ENCODE peak calls at places on chromosomes 6 and 20, in four cellular contexts. B is PC-3; R is CD8-positive, alpha-beta T cell; Z is H1. F is an unnamed sample.

GRCh38 chr6:16511723-16512584 is 249.3 kb downstream of the ATXN1 start:
- DNase-seq in B (no peak), R (peak; percentile 59), Z (no peak), F (no peak)

GRCh38 chr6:108528878-108529277 is 31.8 kb upstream of the FOXO3 start:
- DNase-seq in B (no peak), R (no peak), Z (no peak), F (no peak)

GRCh38 chr6:30743099-30744053 is 889 bp upstream of the FLOT1 start:
- DNase-seq in B (no peak), R (peak; percentile 58), Z (no peak), F (no peak)

GRCh38 chr20:39944861-39945260 is 744.2 kb downstream of the MAFB start:
- DNase-seq in B (no peak), R (no peak), Z (no peak), F (no peak)

GRCh38 chr6:36731622-36732310 is 34.1 kb downstream of the RAB44 start:
- DNase-seq in B (no peak), R (no peak), Z (no peak), F (no peak)

GRCh38 chr6:14765753-14766152 is 480.1 kb upstream of the JARID2 start:
- DNase-seq in B (no peak), R (no peak), Z (no peak), F (no peak)

GRCh38 chr6:47484616-47485015 is 7.0 kb downstream of the CD2AP start:
- DNase-seq in B (peak; percentile 74), R (no peak), Z (no peak), F (no peak)

GRCh38 chr6:38639498-38640215 is at the start of gene BTBD9:
- DNase-seq in B (peak; percentile 83), R (peak; percentile 92), Z (peak; percentile 36), F (peak; percentile 68)

GRCh38 chr6:16781348-16782169 is 20.3 kb upstream of the ATXN1 start:
- DNase-seq in B (peak; percentile 34), R (no peak), Z (no peak), F (no peak)

GRCh38 chr6:154302111-154302752 is 54.4 kb downstream of the IPCEF1 start:
- DNase-seq in B (peak; percentile 79), R (no peak), Z (no peak), F (no peak)

GRCh38 chr6:114346451-114346850 is 3.6 kb upstream of the HS3ST5 start:
- DNase-seq in B (peak; percentile 48), R (no peak), Z (no peak), F (no peak)

GRCh38 chr20:54345301-54345724 is 130.1 kb upstream of the DOK5 start:
- DNase-seq in B (peak; percentile 84), R (no peak), Z (no peak), F (no peak)

GRCh38 chr20:18279231-18279630 is 9.1 kb upstream of the ZNF133 start:
- DNase-seq in B (peak; percentile 35), R (no peak), Z (no peak), F (no peak)

GRCh38 chr20:53915459-53916172 is 154.8 kb downstream of the BCAS1 start:
- DNase-seq in B (peak; percentile 100), R (peak; percentile 98), Z (peak; percentile 59), F (no peak)

GRCh38 chr20:46666818-46667515 is 15.7 kb upstream of the SLC13A3 start:
- DNase-seq in B (no peak), R (no peak), Z (no peak), F (no peak)

GRCh38 chr20:31695849-31696804 is 26.5 kb downstream of the BCL2L1 start:
- DNase-seq in B (peak; percentile 95), R (no peak), Z (no peak), F (no peak)

GRCh38 chr6:56345539-56346090 is 98.2 kb upstream of the COL21A1 start:
- DNase-seq in B (no peak), R (no peak), Z (no peak), F (no peak)

GRCh38 chr6:158042245-158042798 is 60.7 kb downstream of the SYNJ2 start:
- DNase-seq in B (peak; percentile 72), R (no peak), Z (no peak), F (no peak)

GRCh38 chr20:58447733-58448391 is 58.8 kb downstream of the VAPB start:
- DNase-seq in B (peak; percentile 86), R (peak; percentile 64), Z (no peak), F (peak; percentile 37)

GRCh38 chr6:4973972-4974885 is 29.6 kb downstream of the RPP40 start:
- DNase-seq in B (peak; percentile 34), R (no peak), Z (peak; percentile 47), F (peak; percentile 57)

GRCh38 chr6:42042108-42042507 is 8.2 kb upstream of the TAF8 start:
- DNase-seq in B (no peak), R (no peak), Z (no peak), F (no peak)

GRCh38 chr6:42046491-42047219 is 3.7 kb upstream of the TAF8 start:
- DNase-seq in B (no peak), R (no peak), Z (no peak), F (no peak)

GRCh38 chr6:42041131-42042055 is 8.9 kb upstream of the TAF8 start:
- DNase-seq in B (no peak), R (no peak), Z (no peak), F (no peak)

GRCh38 chr6:42045538-42046460 is 4.5 kb upstream of the TAF8 start:
- DNase-seq in B (peak; percentile 95), R (peak; percentile 89), Z (peak; percentile 56), F (no peak)

GRCh38 chr6:42043787-42044475 is 6.4 kb upstream of the TAF8 start:
- DNase-seq in B (peak; percentile 92), R (peak; percentile 96), Z (peak; percentile 66), F (peak; percentile 71)
- H3K4me1 ChIP-seq in B (peaks cover 27% of the 10 kb centered on the region), R (peaks cover 65% of the 10 kb centered on the region), Z (peaks cover 12% of the 10 kb centered on the region), F (peaks cover 2% of the 10 kb centered on the region)

DNA sequence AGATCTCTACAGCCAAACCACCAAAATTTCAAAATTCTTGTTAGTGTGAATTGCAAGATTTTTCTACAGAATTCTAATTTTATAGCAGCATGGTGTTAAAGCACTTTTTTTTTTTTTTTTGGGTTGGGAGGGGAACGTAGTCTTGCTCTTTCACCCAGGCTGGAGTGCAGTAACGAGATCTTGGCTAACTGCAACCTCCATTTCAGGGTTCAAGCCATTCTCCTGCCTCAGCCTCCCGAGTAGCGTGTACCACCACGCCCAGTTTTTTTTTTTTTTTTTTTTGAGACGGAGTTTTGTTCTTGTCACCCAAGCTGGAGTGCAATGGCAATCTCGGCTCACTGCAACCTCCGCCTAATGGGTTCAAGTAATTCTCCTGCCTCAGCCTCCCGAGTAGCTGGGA is 11.5 kb downstream of the ARHGAP18 start:
- DNase-seq in B (no peak), R (no peak), Z (no peak), F (no peak)
- H3K4me1 ChIP-seq in B (peaks cover 10% of the 10 kb centered on the region), R (peaks cover 5% of the 10 kb centered on the region), Z (no peaks in the 10 kb centered on the region), F (peaks cover 2% of the 10 kb centered on the region)

DNA sequence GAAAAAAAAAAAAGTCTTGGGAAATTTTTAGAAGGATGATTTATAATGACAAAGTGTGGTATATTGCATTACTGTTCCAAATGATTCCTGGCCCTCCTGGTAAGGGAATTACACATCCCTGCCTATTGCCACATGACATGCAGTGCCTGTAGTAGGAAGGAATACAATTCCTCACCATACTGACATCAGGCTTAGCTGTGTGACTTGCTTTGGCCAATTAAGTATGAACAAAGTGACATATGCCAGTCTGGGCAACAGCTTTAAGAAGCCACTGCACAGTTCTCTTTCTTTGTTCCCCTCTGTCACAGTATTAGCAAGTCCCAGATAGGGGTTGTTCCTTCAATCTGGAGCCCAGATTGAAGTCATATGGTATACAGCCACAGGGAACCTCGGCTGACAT is 100.5 kb downstream of the KIF13A start:
- DNase-seq in B (no peak), R (no peak), Z (no peak), F (no peak)
- H3K4me1 ChIP-seq in B (peaks cover 19% of the 10 kb centered on the region), R (no peaks in the 10 kb centered on the region), Z (no peaks in the 10 kb centered on the region), F (no peaks in the 10 kb centered on the region)

GRCh38 chr6:125191916-125192609 is 38.5 kb downstream of the TPD52L1 start:
- DNase-seq in B (peak; percentile 82), R (peak; percentile 59), Z (peak; percentile 66), F (peak; percentile 61)
- H3K4me1 ChIP-seq in B (peaks cover 19% of the 10 kb centered on the region), R (no peaks in the 10 kb centered on the region), Z (peaks cover 8% of the 10 kb centered on the region), F (peaks cover 2% of the 10 kb centered on the region)

DNA sequence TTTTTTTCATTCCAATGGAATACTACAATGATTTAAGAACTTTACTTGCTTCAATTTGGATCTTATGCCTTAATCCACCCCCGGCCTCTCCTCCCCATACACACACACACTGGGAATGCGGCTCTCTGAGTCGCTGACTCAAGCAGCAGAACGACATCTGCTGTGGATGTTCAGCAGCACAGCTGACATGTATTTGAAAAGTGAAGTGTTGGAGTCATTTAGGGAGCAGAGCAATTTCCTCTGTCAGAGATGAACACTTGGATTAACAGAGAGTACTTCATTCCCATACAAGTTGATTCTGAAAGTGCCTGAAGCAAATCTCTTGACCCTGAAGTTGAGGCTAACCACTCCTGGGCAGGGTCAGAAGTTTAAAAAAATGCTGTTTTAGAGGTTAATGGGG is 27.9 kb upstream of the LAMA4 start:
- DNase-seq in B (peak; percentile 69), R (no peak), Z (no peak), F (no peak)
- H3K4me1 ChIP-seq in B (peaks cover 23% of the 10 kb centered on the region), R (peaks cover 18% of the 10 kb centered on the region), Z (no peaks in the 10 kb centered on the region), F (no peaks in the 10 kb centered on the region)

GRCh38 chr20:2658414-2659354 is 5.3 kb downstream of the IDH3B start:
- DNase-seq in B (peak; percentile 36), R (no peak), Z (no peak), F (no peak)
- H3K4me1 ChIP-seq in B (peaks cover 26% of the 10 kb centered on the region), R (peaks cover 19% of the 10 kb centered on the region), Z (peaks cover 2% of the 10 kb centered on the region), F (no peaks in the 10 kb centered on the region)

DNA sequence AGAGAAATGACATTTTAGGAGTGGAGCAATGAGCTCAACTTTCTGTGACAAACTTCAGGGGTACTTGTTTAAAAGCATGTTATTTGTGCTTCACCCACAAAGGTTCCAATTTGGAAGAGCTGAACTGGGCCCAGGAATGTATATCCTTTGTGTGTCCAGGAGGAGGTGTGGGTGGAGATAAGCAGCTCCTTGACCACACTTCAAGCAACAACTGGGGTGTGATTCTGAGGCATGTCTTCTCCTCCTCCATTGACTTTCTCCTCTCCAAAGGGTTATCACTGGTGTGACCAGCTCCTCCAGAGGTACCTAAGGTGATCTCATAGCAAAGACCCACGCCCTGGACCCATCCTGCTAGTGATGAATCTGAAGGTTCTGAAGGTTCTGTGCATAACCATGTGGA is 60.7 kb upstream of the CD93 start:
- DNase-seq in B (no peak), R (no peak), Z (no peak), F (no peak)
- H3K4me1 ChIP-seq in B (peaks cover 84% of the 10 kb centered on the region), R (no peaks in the 10 kb centered on the region), Z (peaks cover 3% of the 10 kb centered on the region), F (peaks cover 1% of the 10 kb centered on the region)

GRCh38 chr20:25624500-25624939 is 706 bp upstream of the NANP start:
- DNase-seq in B (no peak), R (no peak), Z (no peak), F (no peak)

GRCh38 chr20:25622049-25622448 is 1.8 kb downstream of the NANP start:
- DNase-seq in B (no peak), R (no peak), Z (no peak), F (no peak)

GRCh38 chr20:25623736-25624499 is at the start of gene NANP:
- DNase-seq in B (peak; percentile 99), R (peak; percentile 86), Z (peak; percentile 76), F (peak; percentile 68)

GRCh38 chr20:25623225-25623735 is 534 bp downstream of the NANP start:
- DNase-seq in B (peak; percentile 32), R (peak; percentile 58), Z (peak; percentile 7), F (no peak)

GRCh38 chr20:25622450-25623224 is 1.2 kb downstream of the NANP start:
- DNase-seq in B (no peak), R (no peak), Z (no peak), F (no peak)
- H3K4me1 ChIP-seq in B (peaks cover 18% of the 10 kb centered on the region), R (peaks cover 11% of the 10 kb centered on the region), Z (peaks cover 7% of the 10 kb centered on the region), F (peaks cover 5% of the 10 kb centered on the region)

DNA sequence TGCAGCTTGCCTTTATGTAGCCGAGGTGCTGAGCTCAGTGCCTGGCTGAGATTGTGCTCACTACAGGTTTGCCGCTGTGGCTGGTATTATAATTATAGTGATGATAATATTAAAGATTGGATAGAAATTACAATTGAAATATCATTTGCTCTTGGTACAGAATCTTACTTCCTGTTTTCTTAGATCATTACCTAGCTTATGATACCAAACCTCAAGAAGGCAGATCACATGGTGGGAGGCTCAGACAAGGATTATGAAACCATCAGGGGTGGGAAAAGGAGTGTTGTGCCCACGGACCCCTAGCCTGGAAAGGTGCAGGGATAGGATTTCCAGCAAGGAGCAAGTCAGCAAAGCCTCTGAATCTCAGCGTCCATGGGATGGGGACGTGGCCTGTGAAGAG is 70.6 kb downstream of the IGF2R start:
- DNase-seq in B (no peak), R (no peak), Z (no peak), F (no peak)
- H3K4me1 ChIP-seq in B (peaks cover 58% of the 10 kb centered on the region), R (peaks cover 3% of the 10 kb centered on the region), Z (no peaks in the 10 kb centered on the region), F (no peaks in the 10 kb centered on the region)